ENCODE peak calls at places on chromosomes 3 and 15, in eight cellular contexts. S, D, H, F, G, V, I and J are unnamed samples.
A peak's percentile ranks its signal among the peaks of the same experiment; 100 is the strongest.

GRCh38 chr3:105656607-105657504 is 212.0 kb downstream of the CBLB start:
- DNase-seq in S (no peak), D (no peak), H (no peak), F (no peak), G (no peak), V (no peak), I (no peak), J (no peak)

GRCh38 chr3:128439226-128439625 is 27.5 kb downstream of the DNAJB8 start:
- DNase-seq in S (no peak), D (no peak), H (no peak), F (no peak), G (no peak), V (no peak), I (no peak), J (no peak)

GRCh38 chr3:166060789-166061479 is 223.7 kb upstream of the BCHE start:
- DNase-seq in S (no peak), D (no peak), H (no peak), F (no peak), G (no peak), V (no peak), I (no peak), J (no peak)

GRCh38 chr15:86515625-86516024 is 436.0 kb downstream of the AGBL1 start:
- DNase-seq in S (no peak), D (no peak), H (no peak), F (no peak), G (no peak), V (peak; percentile 52), I (no peak), J (no peak)

GRCh38 chr3:10732292-10732691 is 83.7 kb upstream of the SLC6A11 start:
- DNase-seq in S (no peak), D (no peak), H (no peak), F (no peak), G (no peak), V (no peak), I (no peak), J (no peak)

GRCh38 chr3:113140876-113141275 is 70.5 kb upstream of the BOC start:
- DNase-seq in S (no peak), D (no peak), H (no peak), F (no peak), G (no peak), V (no peak), I (no peak), J (no peak)

GRCh38 chr3:186365202-186365974 is 3.4 kb upstream of the DGKG start:
- DNase-seq in S (no peak), D (no peak), H (no peak), F (no peak), G (no peak), V (no peak), I (peak; percentile 93), J (no peak)

GRCh38 chr3:67490658-67491057 is 163.8 kb downstream of the SUCLG2 start:
- DNase-seq in S (no peak), D (no peak), H (no peak), F (no peak), G (no peak), V (no peak), I (no peak), J (no peak)

GRCh38 chr3:189324538-189325138 is 152.9 kb downstream of the TPRG1 start:
- DNase-seq in S (no peak), D (no peak), H (no peak), F (peak; percentile 99), G (peak; percentile 78), V (peak; percentile 90), I (peak; percentile 95), J (peak; percentile 84)

GRCh38 chr3:43765417-43766030 is 74.8 kb downstream of the ABHD5 start:
- DNase-seq in S (no peak), D (no peak), H (no peak), F (no peak), G (no peak), V (no peak), I (no peak), J (no peak)

GRCh38 chr3:123605789-123606234 is 21.0 kb upstream of the HACD2 start:
- DNase-seq in S (peak; percentile 26), D (no peak), H (no peak), F (no peak), G (no peak), V (no peak), I (no peak), J (no peak)
- TF ChIP-seq POLR2AphosphoS5 in S (no peak), D (no peak), H (no peak), F (no peak), G (no peak), V (no peak), I (no peak), J (no peak)

GRCh38 chr3:122469659-122470058 is 45.1 kb downstream of the KPNA1 start:
- DNase-seq in S (no peak), D (no peak), H (no peak), F (no peak), G (no peak), V (no peak), I (no peak), J (no peak)
- H3K27ac ChIP-seq in S (no peak overlapping the region), D (no peak overlapping the region), H (no peak overlapping the region), F (no peak overlapping the region), G (no peak overlapping the region), V (no peak overlapping the region), I (no peak overlapping the region), J (no peak overlapping the region)

GRCh38 chr3:14902719-14903118 is 44.7 kb upstream of the NR2C2 start:
- DNase-seq in S (no peak), D (no peak), H (no peak), F (no peak), G (peak; percentile 49), V (no peak), I (no peak), J (peak; percentile 52)
- TF ChIP-seq POLR2AphosphoS5 in S (no peak), D (peak; percentile 44), H (no peak), F (no peak), G (peak; percentile 37), V (no peak), I (no peak), J (peak; percentile 62)

DNA sequence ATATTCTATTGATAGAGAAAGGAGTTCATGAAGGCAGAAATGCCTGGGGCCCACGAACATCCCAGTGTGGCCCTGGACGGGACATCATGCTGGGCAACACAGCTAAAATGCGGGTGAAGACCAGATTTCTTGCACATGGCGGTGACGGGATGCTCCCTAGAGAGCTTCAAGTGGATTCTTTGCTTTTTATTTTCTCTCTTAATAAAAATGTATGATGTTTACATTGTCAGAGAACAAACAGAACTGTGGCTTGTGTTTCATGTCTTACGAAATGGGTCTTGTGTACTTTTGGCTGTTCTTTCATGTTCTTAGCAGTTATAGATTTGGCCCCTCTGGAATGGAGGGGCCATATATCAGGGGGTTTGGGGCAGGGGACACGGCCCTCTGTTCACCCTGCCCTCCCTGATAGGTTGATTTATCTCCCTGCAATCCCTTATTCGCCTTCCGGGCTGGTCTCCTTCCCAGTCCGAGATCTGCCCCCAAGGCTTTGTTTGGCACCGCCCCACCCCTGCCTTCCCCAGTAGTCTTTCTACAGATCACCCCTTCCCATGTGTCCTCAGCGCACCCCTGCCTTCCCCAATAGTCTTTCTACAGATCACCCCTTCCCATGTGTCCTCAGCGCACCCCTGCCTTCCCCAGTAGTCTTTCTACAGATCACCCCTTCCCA is 68.6 kb upstream of the CGNL1 start:
- DNase-seq in S (no peak), D (peak; percentile 62), H (no peak), F (no peak), G (no peak), V (no peak), I (no peak), J (no peak)
- H3K27ac ChIP-seq in S (no peak overlapping the region), D (no peak overlapping the region), H (no peak overlapping the region), F (no peak overlapping the region), G (no peak overlapping the region), V (peak overlapping the region; percentile 65), I (no peak overlapping the region), J (peak overlapping the region; percentile 80)

GRCh38 chr3:132660056-132660744 is at the start of gene UBA5:
- DNase-seq in S (peak; percentile 71), D (peak; percentile 88), H (no peak), F (no peak), G (peak; percentile 69), V (peak; percentile 49), I (peak; percentile 74), J (peak; percentile 73)
- TF ChIP-seq POLR2AphosphoS5 in S (peak; percentile 52), D (peak; percentile 76), H (no peak), F (no peak), G (no peak), V (no peak), I (peak; percentile 76), J (peak; percentile 29)